ENCODE peak calls at places on chromosome 16, in nine cellular contexts. W, K, M, S, F, Y, I, U and T are unnamed samples.

GRCh38 chr16:56861092-56861610 is 3.9 kb upstream of the SLC12A3 start:
- DNase-seq in Y (no peak), M (peak), S (no peak), U (peak), I (peak), K (no peak), W (no peak), F (no peak), T (no peak)

GRCh38 chr16:8848939-8849391 is 19.8 kb downstream of the CARHSP1 start:
- DNase-seq in K (no peak), Y (no peak), F (no peak), S (no peak), I (peak), M (peak), U (no peak), W (no peak), T (no peak)

GRCh38 chr16:48603647-48604376 is 6.2 kb downstream of the N4BP1 start:
- DNase-seq in M (no peak), Y (no peak), W (no peak), I (no peak), F (no peak), S (no peak), U (no peak), K (no peak), T (no peak)

GRCh38 chr16:54361813-54362212 is 75.2 kb upstream of the IRX3 start:
- DNase-seq in I (no peak), W (no peak), M (peak), S (no peak), U (no peak), F (no peak), Y (no peak), K (no peak), T (no peak)

GRCh38 chr16:89318871-89319627 is 101.5 kb downstream of the ZNF778 start:
- DNase-seq in M (no peak), F (no peak), S (no peak), W (no peak), I (no peak), U (no peak), K (no peak), Y (no peak), T (no peak)

GRCh38 chr16:3780570-3780969 is 63.2 kb upstream of the TRAP1 start:
- DNase-seq in U (no peak), K (no peak), Y (no peak), W (no peak), S (peak), I (peak), F (no peak), M (peak), T (no peak)

GRCh38 chr16:67278773-67279295 is 498 bp upstream of the PLEKHG4 start:
- DNase-seq in Y (no peak), M (peak), F (no peak), S (no peak), U (peak), I (no peak), K (no peak), W (no peak), T (no peak)

GRCh38 chr16:51134269-51134812 is 16.7 kb downstream of the SALL1 start:
- DNase-seq in S (no peak), F (no peak), M (peak), Y (no peak), W (no peak), K (no peak), U (peak), I (no peak), T (no peak)

GRCh38 chr16:71205482-71206131 is 24.9 kb downstream of the HYDIN start:
- DNase-seq in Y (peak), M (no peak), F (no peak), U (no peak), W (no peak), S (no peak), K (no peak), I (no peak), T (no peak)

GRCh38 chr16:3949946-3950342 is 69.4 kb upstream of the CREBBP start:
- DNase-seq in Y (no peak), K (no peak), U (no peak), M (no peak), I (no peak), W (no peak), F (no peak), S (no peak), T (no peak)

GRCh38 chr16:30470632-30471007 is 1.9 kb upstream of the ITGAL start:
- DNase-seq in F (no peak), S (no peak), K (no peak), M (no peak), Y (no peak), W (no peak), U (no peak), I (no peak), T (no peak)

GRCh38 chr16:89770367-89770766 is 46.1 kb downstream of the FANCA start:
- DNase-seq in U (no peak), K (no peak), Y (no peak), M (no peak), W (no peak), I (no peak), S (no peak), F (no peak), T (no peak)

GRCh38 chr16:89409161-89409711 is 81.1 kb downstream of the ANKRD11 start:
- DNase-seq in W (no peak), S (peak), K (no peak), I (no peak), Y (no peak), F (no peak), U (no peak), M (no peak), T (no peak)

GRCh38 chr16:81500833-81501521 is 56.4 kb downstream of the CMIP start:
- DNase-seq in M (no peak), S (no peak), U (no peak), F (no peak), Y (no peak), K (no peak), W (peak), I (peak), T (peak)

GRCh38 chr16:67013238-67013822 is 15.6 kb upstream of the CBFB start:
- DNase-seq in U (peak), W (no peak), S (no peak), K (no peak), I (no peak), Y (no peak), F (no peak), M (no peak), T (no peak)

GRCh38 chr16:66489818-66490217 is 60.1 kb downstream of the TK2 start:
- DNase-seq in W (no peak), M (no peak), F (no peak), U (peak), K (no peak), S (no peak), Y (no peak), I (no peak), T (no peak)

GRCh38 chr16:19289805-19290490 is 4.4 kb downstream of the CLEC19A start:
- DNase-seq in U (peak), Y (no peak), M (peak), S (no peak), I (no peak), F (no peak), W (no peak), K (no peak), T (no peak)

GRCh38 chr16:17305694-17306093 is 165.1 kb downstream of the XYLT1 start:
- DNase-seq in M (no peak), F (no peak), W (no peak), S (no peak), U (no peak), I (no peak), Y (no peak), K (no peak), T (no peak)

GRCh38 chr16:54503011-54503410 is 216.4 kb upstream of the IRX3 start:
- DNase-seq in Y (peak), F (peak), U (no peak), S (peak), W (no peak), M (no peak), K (no peak), I (peak), T (no peak)

GRCh38 chr16:30185141-30185682 is 1.8 kb downstream of the CORO1A start:
- DNase-seq in U (no peak), Y (peak), M (peak), I (no peak), K (no peak), S (no peak), W (no peak), F (no peak), T (no peak)

GRCh38 chr16:11587643-11588247 is 1.0 kb upstream of the LITAF start:
- DNase-seq in I (no peak), U (no peak), F (no peak), W (no peak), S (no peak), M (peak), K (no peak), Y (peak), T (no peak)

GRCh38 chr16:19196871-19197270 is 28.8 kb downstream of the SYT17 start:
- DNase-seq in W (no peak), I (no peak), U (no peak), F (no peak), S (no peak), M (no peak), Y (no peak), K (no peak), T (no peak)

GRCh38 chr16:74601131-74601871 is 5.6 kb downstream of the GLG1 start:
- DNase-seq in W (no peak), U (no peak), K (no peak), I (no peak), S (no peak), M (peak), F (no peak), Y (no peak), T (no peak)

GRCh38 chr16:3012828-3013420 is at the start of gene CLDN9:
- DNase-seq in I (no peak), S (no peak), M (no peak), U (peak), Y (no peak), F (no peak), K (no peak), W (no peak), T (no peak)

GRCh38 chr16:8863594-8864424 is 5.0 kb downstream of the CARHSP1 start:
- DNase-seq in M (no peak), I (no peak), K (no peak), S (no peak), Y (peak), W (no peak), F (no peak), U (peak), T (no peak)

GRCh38 chr16:16164244-16164643 is 59.0 kb downstream of the ABCC6 start:
- DNase-seq in S (no peak), F (no peak), W (no peak), K (no peak), Y (no peak), M (no peak), U (no peak), I (no peak), T (no peak)

GRCh38 chr16:87153326-87153725 is 163.9 kb downstream of the C16orf95 start:
- DNase-seq in M (no peak), Y (no peak), I (no peak), U (no peak), S (no peak), F (no peak), K (no peak), W (no peak), T (no peak)

GRCh38 chr16:85010931-85011845 is at the start of gene ZDHHC7:
- DNase-seq in M (peak), U (peak), Y (peak), I (peak), S (peak), K (no peak), W (no peak), F (peak), T (no peak)
- TF ChIP-seq CTCF in M (no peak), U (peak), Y (no peak), I (no peak), S (no peak), K (no peak), W (no peak), F (no peak), T (no peak)

GRCh38 chr16:86044241-86044671 is 145.3 kb downstream of the IRF8 start:
- DNase-seq in F (no peak), Y (no peak), U (peak), M (peak), I (peak), W (peak), K (no peak), S (peak), T (no peak)
- TF ChIP-seq CTCF in F (no peak), Y (peak), U (peak), M (peak), I (peak), W (peak), K (peak), S (peak), T (peak)

DNA sequence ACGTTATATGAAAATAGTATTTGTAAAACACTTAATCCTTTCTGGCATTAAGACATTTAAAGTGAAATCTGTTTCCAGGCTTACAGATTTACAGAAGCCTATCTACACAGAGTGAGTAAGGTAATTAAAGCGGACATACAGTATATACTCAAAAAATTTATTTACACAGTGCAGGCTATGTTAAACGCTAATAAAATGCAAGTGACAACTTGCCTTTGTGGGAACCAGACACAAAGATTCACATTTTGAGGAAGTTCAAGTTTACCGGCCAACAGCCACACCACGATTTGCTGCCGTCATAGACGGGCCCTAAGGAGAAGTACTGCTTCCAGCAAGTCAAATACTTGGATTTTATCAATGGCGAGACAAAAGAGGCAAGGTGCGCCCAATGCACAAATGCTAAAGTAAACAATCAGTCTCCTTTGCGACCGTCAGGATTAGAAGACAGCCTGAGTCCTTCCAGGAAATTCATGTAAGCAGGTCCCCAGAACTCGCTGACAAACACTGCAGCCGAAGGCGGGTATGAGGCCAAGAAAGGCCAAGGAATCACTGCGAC is 799 bp downstream of the VPS35 start:
- DNase-seq in M (no peak), K (no peak), I (no peak), Y (peak), U (no peak), W (peak), F (no peak), S (peak), T (no peak)
- TF ChIP-seq CTCF in M (no peak), K (no peak), I (peak), Y (no peak), U (no peak), W (no peak), F (no peak), S (no peak), T (no peak)

GRCh38 chr16:76854234-76854633 is 336.8 kb upstream of the MON1B start:
- DNase-seq in S (peak), K (no peak), Y (no peak), M (peak), U (peak), W (no peak), F (no peak), I (peak), T (no peak)
- TF ChIP-seq CTCF in S (peak), K (no peak), Y (peak), M (peak), U (peak), W (no peak), F (no peak), I (peak), T (peak)

DNA sequence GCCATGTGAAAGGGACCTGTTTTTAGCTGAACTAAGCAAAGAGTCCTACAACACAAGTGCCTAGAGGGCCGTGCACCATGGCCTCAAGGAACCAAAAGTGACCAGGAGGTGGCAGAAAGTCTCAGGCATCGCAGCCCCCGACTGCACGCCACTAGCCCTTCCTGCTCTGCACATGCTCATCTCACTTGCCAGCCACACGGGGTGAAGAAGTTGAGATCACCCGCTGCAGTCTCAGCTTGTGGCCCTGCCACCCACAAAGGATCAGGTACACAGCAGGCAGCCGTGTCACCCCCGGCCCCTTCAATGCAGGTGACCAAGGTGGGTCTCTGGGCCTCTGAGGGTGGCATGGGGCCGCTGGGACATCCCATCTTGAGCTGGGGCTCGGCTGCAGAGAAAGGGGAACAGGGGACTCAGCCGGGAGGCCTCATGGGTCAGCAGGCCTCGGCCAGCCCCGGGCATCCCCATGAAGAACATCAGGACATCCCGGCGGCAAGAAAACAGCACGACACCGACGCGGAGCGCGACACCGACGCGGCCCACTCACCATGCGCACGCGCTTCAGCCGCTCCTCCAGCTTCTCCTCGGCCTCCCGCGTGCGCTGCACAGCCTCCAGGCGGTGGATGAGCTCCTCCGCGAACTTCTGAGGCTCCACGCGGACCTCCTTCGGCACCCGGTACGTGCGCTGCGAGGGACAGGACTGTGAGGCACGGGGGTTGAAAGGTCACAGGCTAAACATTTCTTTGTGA is 21.0 kb downstream of the PDIA2 start:
- DNase-seq in Y (no peak), S (peak), M (no peak), W (no peak), I (peak), K (no peak), F (no peak), U (peak), T (no peak)
- TF ChIP-seq CTCF in Y (no peak), S (no peak), M (no peak), W (no peak), I (no peak), K (no peak), F (no peak), U (peak), T (no peak)

GRCh38 chr16:6616746-6617145 is 715.9 kb upstream of the RBFOX1 start:
- DNase-seq in S (no peak), M (no peak), U (no peak), K (no peak), I (no peak), F (no peak), W (no peak), Y (no peak), T (no peak)

GRCh38 chr16:6615661-6616060 is 717.0 kb upstream of the RBFOX1 start:
- DNase-seq in K (no peak), I (no peak), F (no peak), Y (no peak), U (no peak), W (no peak), S (no peak), M (no peak), T (no peak)

DNA sequence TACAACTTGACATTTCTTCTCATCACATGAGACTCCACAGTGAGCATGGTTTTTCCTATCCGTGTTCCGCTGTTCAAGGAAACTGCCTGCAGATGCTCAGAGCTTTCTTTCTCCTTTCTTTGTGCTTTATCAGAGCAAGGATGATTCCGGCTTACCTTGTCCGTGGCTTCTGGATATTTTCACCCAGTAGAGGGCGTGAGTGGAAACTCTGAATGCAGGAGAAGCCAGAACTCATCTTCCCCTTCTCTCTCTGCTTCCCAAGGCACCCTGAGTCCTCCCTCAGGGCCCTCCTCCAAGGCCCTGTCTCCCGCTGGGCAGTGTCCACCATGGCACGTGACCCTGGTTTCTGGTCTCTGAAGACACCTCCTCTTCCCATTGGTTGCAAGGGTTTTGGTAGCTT is 721.1 kb upstream of the RBFOX1 start:
- DNase-seq in M (no peak), K (no peak), S (no peak), W (no peak), Y (no peak), I (no peak), F (no peak), U (peak), T (no peak)
- TF ChIP-seq CTCF in M (no peak), K (no peak), S (no peak), W (no peak), Y (no peak), I (no peak), F (no peak), U (peak), T (no peak)